ENCODE peak calls at places on chromosome 9, in nine cellular contexts. I is K562, W is SK-N-SH, S is GM23338, Q is fibroblast of lung, J is HepG2, V is mammary epithelial cell, F is IMR-90, N is GM23248. C is an unnamed sample.

GRCh38 chr9:133777111-133777791 is 39.1 kb upstream of the SARDH start:
- DNase-seq in I (no peak), W (no peak), S (no peak), Q (no peak), J (no peak), V (no peak), F (no peak), N (no peak), C (no peak)

GRCh38 chr9:114223564-114224246 is 68.4 kb downstream of the COL27A1 start:
- DNase-seq in I (peak), W (no peak), S (no peak), Q (peak), J (peak), V (peak), F (peak), N (peak), C (peak)

GRCh38 chr9:125992557-125992956 is 245.4 kb downstream of the PBX3 start:
- DNase-seq in I (no peak), W (peak), S (no peak), Q (no peak), J (no peak), V (no peak), F (no peak), N (no peak), C (no peak)

GRCh38 chr9:113526231-113526746 is 62.8 kb downstream of the RGS3 start:
- DNase-seq in I (no peak), W (no peak), S (no peak), Q (no peak), J (no peak), V (no peak), F (no peak), N (no peak), C (no peak)

GRCh38 chr9:92943062-92943616 is 4.2 kb upstream of the FGD3 start:
- DNase-seq in I (no peak), W (no peak), S (no peak), Q (no peak), J (no peak), V (no peak), F (no peak), N (no peak), C (no peak)

GRCh38 chr9:111678293-111678692 is 16.9 kb downstream of the GNG10 start:
- DNase-seq in I (no peak), W (no peak), S (no peak), Q (no peak), J (peak), V (no peak), F (no peak), N (no peak), C (no peak)

GRCh38 chr9:100020121-100020780 is 78.5 kb downstream of the ERP44 start:
- DNase-seq in I (no peak), W (no peak), S (no peak), Q (no peak), J (no peak), V (no peak), F (peak), N (peak), C (no peak)

GRCh38 chr9:6816581-6816980 is 58.8 kb downstream of the KDM4C start:
- DNase-seq in I (no peak), W (no peak), S (no peak), Q (no peak), J (no peak), V (no peak), F (no peak), N (no peak), C (no peak)

GRCh38 chr9:113523421-113524141 is 60.1 kb downstream of the RGS3 start:
- DNase-seq in I (peak), W (no peak), S (no peak), Q (no peak), J (no peak), V (no peak), F (no peak), N (peak), C (peak)

DNA sequence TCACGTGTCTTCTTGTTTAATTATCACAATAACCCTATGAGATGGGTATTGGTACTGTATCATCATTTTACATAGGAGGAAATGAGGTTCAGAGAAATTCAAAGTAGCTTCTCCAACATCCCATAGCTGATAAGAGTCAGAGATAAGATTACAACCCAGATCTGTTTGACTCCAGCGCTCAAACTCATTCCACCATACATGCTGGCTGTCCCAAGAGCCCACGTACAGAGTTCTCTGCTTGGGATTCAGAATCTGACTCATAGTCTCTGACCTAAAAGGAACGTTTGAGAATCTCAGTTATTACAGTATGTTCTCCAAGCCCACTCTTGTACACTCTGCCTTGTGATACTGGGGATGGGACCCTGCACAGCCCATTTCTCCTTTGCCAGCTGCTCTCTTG is 90.2 kb downstream of the TMEM215 start:
- DNase-seq in I (no peak), W (no peak), S (no peak), Q (no peak), J (no peak), V (no peak), F (no peak), N (peak), C (no peak)
- H2AFZ ChIP-seq in I (no peak), W (no peak), S (peak), Q (no peak), J (no peak), V (no peak), F (no peak), N (no peak), C (no peak)

GRCh38 chr9:87386490-87386889 is 111.2 kb upstream of the DAPK1 start:
- DNase-seq in I (peak), W (no peak), S (no peak), Q (no peak), J (peak), V (peak), F (no peak), N (no peak), C (no peak)

GRCh38 chr9:87381746-87382145 is 115.9 kb upstream of the DAPK1 start:
- DNase-seq in I (no peak), W (no peak), S (no peak), Q (no peak), J (no peak), V (peak), F (no peak), N (peak), C (no peak)

GRCh38 chr9:87382902-87383301 is 114.8 kb upstream of the DAPK1 start:
- DNase-seq in I (no peak), W (no peak), S (no peak), Q (peak), J (no peak), V (peak), F (peak), N (peak), C (no peak)

GRCh38 chr9:87381050-87381711 is 116.5 kb upstream of the DAPK1 start:
- DNase-seq in I (no peak), W (no peak), S (no peak), Q (peak), J (peak), V (peak), F (peak), N (peak), C (no peak)

DNA sequence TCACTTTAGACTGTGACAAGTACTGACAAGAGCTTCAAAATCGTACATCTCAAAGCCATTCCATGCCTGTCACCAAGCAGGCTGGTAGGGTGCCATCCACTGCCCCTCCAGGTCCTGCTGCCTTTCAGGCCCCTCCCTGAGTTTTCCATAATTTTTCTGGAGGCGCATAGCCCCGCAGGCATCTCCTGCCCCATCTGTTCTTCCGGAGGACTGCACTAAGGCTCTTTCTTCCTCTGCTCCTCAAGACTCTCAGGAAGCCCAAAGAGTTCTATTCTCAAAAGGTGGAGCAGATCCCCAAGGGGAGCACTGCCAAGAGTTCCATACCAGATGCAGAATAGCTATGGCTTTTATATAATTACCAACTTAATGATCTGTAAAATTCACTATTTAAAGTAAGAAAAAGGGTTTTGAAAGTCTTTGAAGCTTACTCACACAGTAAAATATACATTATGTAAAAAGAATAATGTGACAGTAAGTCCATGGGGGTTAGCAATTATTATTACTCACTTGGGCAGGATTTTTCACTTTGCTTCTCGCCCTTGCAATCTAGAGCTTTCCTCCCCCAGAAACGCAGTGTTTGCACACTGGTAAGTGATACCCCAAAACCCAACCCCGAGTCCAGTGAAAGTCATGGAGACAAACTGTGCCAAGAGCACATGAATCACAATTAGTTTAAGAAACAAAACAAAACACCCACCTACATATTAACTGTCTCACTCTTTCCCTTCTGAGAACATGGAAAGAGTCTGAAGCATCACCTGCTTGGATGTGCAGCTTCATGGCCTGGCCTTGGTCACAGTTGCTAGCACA is 114.1 kb upstream of the DAPK1 start:
- DNase-seq in I (no peak), W (no peak), S (no peak), Q (no peak), J (no peak), V (no peak), F (no peak), N (peak), C (no peak)
- H2AFZ ChIP-seq in I (no peak), W (no peak), S (no peak), Q (no peak), J (no peak), V (peak), F (no peak), N (no peak), C (no peak)

GRCh38 chr9:129775443-129775842 is 22.6 kb upstream of the PTGES start:
- DNase-seq in I (peak), W (peak), S (no peak), Q (no peak), J (no peak), V (no peak), F (no peak), N (peak), C (no peak)
- H2AFZ ChIP-seq in I (no peak), W (no peak), S (no peak), Q (no peak), J (no peak), V (no peak), F (no peak), N (no peak), C (no peak)

DNA sequence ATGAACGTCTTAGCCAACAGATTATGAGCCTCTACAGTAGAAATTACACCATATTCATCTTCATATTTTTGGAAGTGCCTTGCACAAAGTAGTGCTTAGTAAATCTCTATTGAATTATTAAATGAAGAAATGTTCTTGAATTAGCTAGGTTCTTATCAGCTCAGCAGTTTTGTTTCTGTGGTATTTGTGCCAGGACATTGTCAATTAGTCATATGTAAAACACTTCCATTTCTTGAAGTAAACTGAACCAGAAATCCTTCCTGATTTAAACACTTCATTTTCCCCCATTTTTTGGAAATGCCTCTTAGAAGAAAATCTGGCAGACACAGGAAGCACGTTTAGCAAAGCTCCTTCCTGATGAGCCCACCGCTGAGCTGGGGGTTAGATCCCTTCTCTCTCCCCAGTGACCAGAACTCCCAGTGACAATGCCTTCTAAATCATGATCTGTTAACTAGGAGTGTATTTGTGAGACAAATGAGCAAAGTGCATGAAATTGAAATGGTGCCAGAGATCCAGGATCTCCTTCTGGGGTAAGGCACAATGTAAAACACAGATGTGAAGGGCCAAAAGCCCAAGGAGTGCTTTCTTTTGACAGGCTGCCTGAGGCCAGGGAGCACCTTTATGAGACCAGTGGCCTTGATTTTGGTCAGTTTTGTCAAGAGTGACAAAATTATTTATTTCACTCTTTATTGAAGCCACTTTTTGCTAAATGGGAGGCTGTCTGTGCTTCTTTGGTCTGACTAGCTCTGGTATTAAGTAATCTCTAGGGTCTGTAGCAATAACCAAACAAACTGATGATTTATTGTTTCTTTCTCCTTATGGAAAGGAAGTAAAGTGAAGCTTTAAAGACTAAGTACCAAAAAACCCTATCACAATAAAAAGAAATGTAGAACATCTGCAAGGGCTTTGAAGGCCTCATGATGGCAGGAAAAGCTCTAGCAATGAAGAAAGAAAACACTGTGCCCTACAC is 25.6 kb upstream of the RUSC2 start:
- DNase-seq in I (no peak), W (no peak), S (no peak), Q (peak), J (no peak), V (no peak), F (peak), N (peak), C (peak)
- H2AFZ ChIP-seq in I (no peak), W (no peak), S (no peak), Q (no peak), J (no peak), V (no peak), F (no peak), N (no peak), C (peak)

GRCh38 chr9:69030851-69031645 is 4.5 kb upstream of the FXN start:
- DNase-seq in I (no peak), W (no peak), S (no peak), Q (no peak), J (no peak), V (peak), F (peak), N (peak), C (peak)
- H2AFZ ChIP-seq in I (no peak), W (no peak), S (no peak), Q (no peak), J (no peak), V (no peak), F (no peak), N (no peak), C (no peak)

DNA sequence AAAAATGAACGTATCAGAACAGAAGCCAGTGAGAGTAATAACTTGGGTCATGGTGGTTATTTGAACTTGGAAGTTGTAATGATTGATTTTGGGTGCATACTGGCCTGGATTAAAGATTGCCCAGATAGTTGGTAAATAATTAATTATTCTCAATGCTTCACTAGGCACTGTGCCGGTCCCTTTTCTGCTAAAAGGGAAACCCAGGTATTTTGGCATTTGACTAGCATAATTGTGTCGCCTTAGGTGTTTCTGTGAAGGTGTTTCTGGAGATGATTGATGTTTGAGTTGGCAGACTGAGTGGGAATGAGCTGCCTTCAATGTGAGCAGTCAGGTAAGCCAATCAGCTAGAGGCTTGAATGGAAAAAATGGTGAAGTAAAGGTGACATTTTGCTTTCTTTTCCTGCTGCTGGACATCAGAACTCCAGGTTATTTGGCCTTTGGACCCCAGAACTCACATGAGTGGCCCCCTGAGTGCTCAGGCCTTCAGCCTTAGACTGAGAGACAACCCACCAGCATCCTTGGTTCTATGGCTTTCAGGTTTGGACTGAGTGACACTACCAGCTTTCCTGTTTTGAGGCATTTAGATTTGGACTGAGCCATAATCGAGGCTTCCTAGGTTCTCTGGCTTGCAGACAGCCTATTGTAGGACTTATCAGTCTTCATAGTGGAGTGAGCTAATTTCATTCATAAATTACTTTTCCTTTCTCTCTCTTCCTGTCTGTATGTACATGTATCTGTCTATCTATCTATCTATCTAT is 120.7 kb upstream of the PAPPA start:
- DNase-seq in I (no peak), W (no peak), S (no peak), Q (no peak), J (no peak), V (no peak), F (no peak), N (no peak), C (no peak)
- H2AFZ ChIP-seq in I (no peak), W (no peak), S (peak), Q (no peak), J (no peak), V (peak), F (no peak), N (no peak), C (no peak)

DNA sequence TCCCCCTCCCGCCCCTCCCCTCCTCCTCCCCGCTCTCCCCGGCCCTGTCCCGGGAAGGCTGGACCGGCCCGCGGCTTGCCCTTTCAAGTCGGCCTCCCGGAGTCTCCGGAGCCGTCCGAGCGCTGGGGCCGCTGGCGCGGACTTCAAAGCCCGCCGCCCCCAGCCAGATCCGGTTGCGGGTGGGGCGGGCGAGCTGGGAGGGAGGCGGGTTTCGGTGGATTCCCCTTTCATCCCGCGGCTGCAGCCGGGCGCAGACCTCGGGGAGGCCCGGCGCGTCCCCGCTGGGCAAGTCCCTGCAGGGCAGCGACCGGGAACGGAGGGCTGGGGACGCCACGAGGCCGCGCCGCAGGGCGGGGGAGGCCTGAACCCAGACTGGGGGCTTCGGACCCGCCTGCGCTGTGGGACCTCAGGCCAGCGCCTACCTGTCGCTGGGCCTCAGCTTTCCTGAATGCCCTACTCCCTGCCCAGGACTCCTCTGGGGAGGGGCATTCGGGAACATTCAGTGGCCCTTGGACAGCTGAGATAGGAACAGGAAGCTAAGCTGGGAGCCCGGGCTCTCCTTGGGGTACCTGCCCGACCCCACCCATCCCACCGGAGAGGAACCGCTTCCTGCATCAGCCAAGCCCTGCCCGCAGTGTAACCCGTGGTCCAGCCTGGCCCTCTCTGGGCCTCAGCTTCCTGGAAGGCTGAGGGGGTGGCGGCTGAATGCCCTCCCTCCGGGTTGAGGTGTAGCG is 23.4 kb downstream of the C9orf50 start:
- DNase-seq in I (no peak), W (peak), S (peak), Q (peak), J (peak), V (peak), F (peak), N (peak), C (peak)
- H2AFZ ChIP-seq in I (no peak), W (peak), S (peak), Q (peak), J (no peak), V (peak), F (peak), N (peak), C (peak)